ENCODE peak calls at places on chromosomes 13 and 19, in ten cellular contexts. U is foreskin keratinocyte, S is heart left ventricle, N is cardiac muscle cell, L is GM23248, Y is adrenal gland, F is uterus, J is K562, X is Panc1, W is psoas muscle. I is an unnamed sample.

GRCh38 chr13:30607908-30608307 is 9.8 kb upstream of the USPL1 start:
- DNase-seq in J (no peak), N (no peak), X (no peak), F (no peak), W (no peak), U (peak; percentile 9), Y (no peak), S (no peak), L (no peak), I (no peak)

GRCh38 chr13:49457221-49457620 is 13.1 kb downstream of the SETDB2 start:
- DNase-seq in W (no peak), F (no peak), N (no peak), U (no peak), X (no peak), L (peak; percentile 49), Y (peak; percentile 36), S (no peak), J (no peak), I (peak; percentile 58)

GRCh38 chr19:56671613-56671994 is at the start of gene ZNF835:
- DNase-seq in S (peak; percentile 98), F (peak; percentile 93), J (peak; percentile 4), L (peak; percentile 50), N (peak; percentile 57), W (peak; percentile 95), U (no peak), Y (peak; percentile 90), X (no peak), I (peak; percentile 97)

GRCh38 chr19:46454244-46454643 is 17.1 kb downstream of the PNMA8A start:
- DNase-seq in W (no peak), N (no peak), L (no peak), X (no peak), J (no peak), F (no peak), U (no peak), Y (no peak), S (no peak), I (no peak)

GRCh38 chr19:47891923-47892666 is 6.0 kb upstream of the SULT2A1 start:
- DNase-seq in F (no peak), J (peak; percentile 92), W (no peak), L (no peak), S (no peak), N (peak; percentile 81), U (no peak), X (no peak), Y (peak; percentile 81), I (no peak)

GRCh38 chr13:109479534-109479933 is 306.8 kb downstream of the IRS2 start:
- DNase-seq in J (no peak), S (no peak), L (no peak), W (no peak), U (no peak), Y (no peak), F (no peak), N (no peak), X (no peak), I (no peak)

GRCh38 chr13:99916366-99917103 is 55.0 kb downstream of the ZIC5 start:
- DNase-seq in X (peak; percentile 61), L (peak; percentile 79), N (peak; percentile 55), J (peak; percentile 58), U (peak; percentile 64), Y (no peak), S (no peak), W (no peak), F (no peak), I (no peak)

GRCh38 chr19:50512999-50513745 is 541 bp downstream of the ASPDH start:
- DNase-seq in X (no peak), Y (no peak), N (no peak), J (no peak), W (no peak), U (no peak), L (no peak), S (no peak), F (no peak), I (peak; percentile 30)

GRCh38 chr13:73943965-73944233 is 190.3 kb downstream of the KLF12 start:
- DNase-seq in X (no peak), S (no peak), U (no peak), Y (no peak), W (no peak), J (no peak), F (no peak), L (no peak), N (peak; percentile 48), I (no peak)
- H3K4me1 ChIP-seq in X (no peaks in the 10 kb centered on the region), S (peaks cover 14% of the 10 kb centered on the region), U (peaks cover 6% of the 10 kb centered on the region), Y (no peaks in the 10 kb centered on the region), W (peaks cover 2% of the 10 kb centered on the region), J (no peaks in the 10 kb centered on the region), F (no peaks in the 10 kb centered on the region), L (peaks cover 29% of the 10 kb centered on the region), N (peaks cover 8% of the 10 kb centered on the region), I (no peaks in the 10 kb centered on the region)

GRCh38 chr13:51221108-51221507 is 1.1 kb upstream of the FAM124A start:
- DNase-seq in J (no peak), F (no peak), X (no peak), U (no peak), N (no peak), W (no peak), Y (no peak), L (no peak), S (no peak), I (no peak)

GRCh38 chr13:51223284-51224270 is 1.4 kb downstream of the FAM124A start:
- DNase-seq in F (no peak), U (no peak), Y (no peak), X (no peak), L (no peak), S (peak; percentile 36), N (no peak), W (no peak), J (no peak), I (no peak)

GRCh38 chr13:51222510-51223283 is 499 bp downstream of the FAM124A start:
- DNase-seq in S (no peak), L (peak; percentile 23), N (peak; percentile 35), U (no peak), W (no peak), X (no peak), J (no peak), F (no peak), Y (no peak), I (no peak)

GRCh38 chr13:51221674-51222509 is at the start of gene FAM124A:
- DNase-seq in J (peak; percentile 29), U (peak; percentile 12), W (peak; percentile 59), L (peak; percentile 75), Y (peak; percentile 42), S (peak; percentile 66), X (no peak), N (peak; percentile 81), F (peak; percentile 62), I (peak; percentile 75)

DNA sequence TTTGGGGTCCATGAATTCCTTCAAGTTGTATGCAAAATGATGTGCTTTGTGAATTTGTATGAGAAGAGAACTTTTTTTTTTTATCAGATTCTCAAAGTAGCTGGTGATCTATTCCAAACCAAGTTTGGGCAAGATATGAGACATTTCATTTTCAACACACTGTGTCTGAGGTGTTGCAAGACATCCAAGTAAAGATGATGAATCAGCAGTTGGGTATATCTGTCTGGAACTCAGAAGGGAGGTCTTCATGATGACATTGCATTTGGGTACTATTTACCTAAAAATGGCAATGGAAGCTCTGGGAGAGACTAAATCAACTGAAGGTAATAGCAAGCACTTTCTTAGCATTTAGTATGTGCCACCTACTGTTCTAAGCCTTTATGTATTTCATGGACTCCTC is 2.8 kb downstream of the FAM124A start:
- DNase-seq in J (no peak), F (no peak), L (peak; percentile 29), W (no peak), S (no peak), X (no peak), N (no peak), U (peak; percentile 14), Y (no peak), I (no peak)
- H3K4me1 ChIP-seq in J (no peaks in the 10 kb centered on the region), F (no peaks in the 10 kb centered on the region), L (no peaks in the 10 kb centered on the region), W (peaks cover 10% of the 10 kb centered on the region), S (peaks cover 4% of the 10 kb centered on the region), X (no peaks in the 10 kb centered on the region), N (no peaks in the 10 kb centered on the region), U (no peaks in the 10 kb centered on the region), Y (peaks cover 6% of the 10 kb centered on the region), I (peaks cover 3% of the 10 kb centered on the region)

GRCh38 chr13:24232037-24232436 is 71.5 kb downstream of the SPATA13 start:
- DNase-seq in U (no peak), N (no peak), W (no peak), Y (no peak), S (no peak), J (no peak), X (no peak), F (no peak), L (no peak), I (no peak)

GRCh38 chr13:24230428-24231072 is 70.0 kb downstream of the SPATA13 start:
- DNase-seq in F (no peak), X (no peak), L (no peak), U (no peak), S (no peak), Y (no peak), J (no peak), W (no peak), N (no peak), I (no peak)

GRCh38 chr13:24234200-24234915 is 73.8 kb downstream of the SPATA13 start:
- DNase-seq in L (no peak), X (no peak), S (no peak), W (no peak), U (no peak), N (peak; percentile 24), J (no peak), F (no peak), Y (no peak), I (no peak)

GRCh38 chr13:24233351-24233901 is 72.9 kb downstream of the SPATA13 start:
- DNase-seq in F (peak; percentile 45), X (no peak), L (peak; percentile 63), J (no peak), N (peak; percentile 59), W (no peak), U (peak; percentile 13), S (no peak), Y (no peak), I (no peak)

DNA sequence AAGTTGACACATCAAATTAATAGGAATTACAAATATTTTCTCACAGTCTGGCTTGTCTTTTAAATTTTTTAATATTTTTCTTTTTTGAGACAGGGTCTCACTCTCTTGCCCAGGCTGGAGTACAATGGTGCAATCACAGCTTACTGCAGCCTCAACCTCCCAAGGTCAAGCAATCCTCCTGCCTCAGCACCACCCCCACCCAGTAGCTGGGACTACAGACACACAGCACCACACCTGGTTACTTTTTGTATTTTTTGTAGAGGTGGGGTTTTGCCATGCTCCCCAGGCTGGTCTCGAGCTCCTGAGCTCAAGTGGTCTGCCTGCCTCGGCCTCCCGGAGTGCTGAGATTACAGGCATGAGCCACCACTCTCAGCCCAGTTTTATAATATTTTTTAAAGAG is 72.0 kb downstream of the SPATA13 start:
- DNase-seq in S (no peak), Y (no peak), L (no peak), W (no peak), F (no peak), J (no peak), U (no peak), N (no peak), X (no peak), I (no peak)
- H3K4me1 ChIP-seq in S (no peaks in the 10 kb centered on the region), Y (peaks cover 6% of the 10 kb centered on the region), L (peaks cover 12% of the 10 kb centered on the region), W (no peaks in the 10 kb centered on the region), F (no peaks in the 10 kb centered on the region), J (no peaks in the 10 kb centered on the region), U (no peaks in the 10 kb centered on the region), N (peaks cover 7% of the 10 kb centered on the region), X (no peaks in the 10 kb centered on the region), I (no peaks in the 10 kb centered on the region)

GRCh38 chr13:114097893-114098688 is 34.3 kb downstream of the RASA3 start:
- DNase-seq in J (no peak), U (no peak), W (peak; percentile 52), X (no peak), Y (peak; percentile 10), N (no peak), S (peak; percentile 21), L (no peak), F (peak; percentile 14), I (peak; percentile 63)

GRCh38 chr13:114096811-114097503 is 35.5 kb downstream of the RASA3 start:
- DNase-seq in W (peak; percentile 50), U (peak; percentile 47), X (no peak), J (no peak), Y (no peak), N (no peak), F (no peak), S (no peak), L (no peak), I (no peak)

GRCh38 chr13:114095486-114095885 is 36.9 kb downstream of the RASA3 start:
- DNase-seq in U (no peak), W (peak; percentile 25), J (no peak), N (no peak), L (no peak), X (no peak), F (peak; percentile 8), Y (no peak), S (no peak), I (no peak)

GRCh38 chr13:114097504-114097892 is 34.9 kb downstream of the RASA3 start:
- DNase-seq in S (no peak), J (no peak), F (no peak), W (no peak), Y (no peak), L (no peak), U (no peak), N (no peak), X (no peak), I (peak; percentile 77)

GRCh38 chr13:114096031-114096485 is 36.4 kb downstream of the RASA3 start:
- DNase-seq in J (no peak), S (no peak), W (peak; percentile 53), X (no peak), F (no peak), Y (peak; percentile 6), N (no peak), U (no peak), L (no peak), I (peak; percentile 65)
- H3K4me1 ChIP-seq in J (no peaks in the 10 kb centered on the region), S (peaks cover 14% of the 10 kb centered on the region), W (peaks cover 30% of the 10 kb centered on the region), X (peaks cover 35% of the 10 kb centered on the region), F (peaks cover 3% of the 10 kb centered on the region), Y (no peaks in the 10 kb centered on the region), N (peaks cover 29% of the 10 kb centered on the region), U (no peaks in the 10 kb centered on the region), L (peaks cover 12% of the 10 kb centered on the region), I (peaks cover 3% of the 10 kb centered on the region)

I was measured in kidney.